ENCODE peak calls at places on chromosomes 11 and 22, in four cellular contexts. One of them, this sample, is unnamed.

GRCh38 chr11:102798012-102798746 is at the start of gene MMP1:
- DNase-seq in GM12891: no peak
- DNase-seq in GM12878: no peak
- DNase-seq in K562: no peak
- DNase-seq in this sample: no peak

GRCh38 chr11:76919887-76920746 is 59.4 kb downstream of the ACER3 start:
- DNase-seq in GM12891: peak; percentile 18
- DNase-seq in K562: peak; percentile 87
- DNase-seq in GM12878: peak; percentile 43
- DNase-seq in this sample: peak; percentile 81

GRCh38 chr22:28947125-28947524 is 63.8 kb downstream of the ZNRF3 start:
- DNase-seq in GM12878: no peak
- DNase-seq in K562: no peak
- DNase-seq in GM12891: no peak
- DNase-seq in this sample: no peak

GRCh38 chr11:6232899-6233298 is 1.5 kb downstream of the FHIP1B start:
- DNase-seq in GM12878: no peak
- DNase-seq in GM12891: no peak
- DNase-seq in K562: peak; percentile 52
- DNase-seq in this sample: no peak

GRCh38 chr11:86800076-86800955 is at the start of gene PRSS23:
- DNase-seq in GM12878: no peak
- DNase-seq in GM12891: peak; percentile 41
- DNase-seq in K562: peak; percentile 11
- DNase-seq in this sample: no peak

GRCh38 chr11:120034881-120035620 is 102.9 kb downstream of the TRIM29 start:
- DNase-seq in GM12891: no peak
- DNase-seq in GM12878: no peak
- DNase-seq in K562: no peak
- DNase-seq in this sample: no peak

GRCh38 chr11:126127898-126128297 is 65.2 kb upstream of the CDON start:
- DNase-seq in K562: no peak
- DNase-seq in GM12891: no peak
- DNase-seq in GM12878: no peak
- DNase-seq in this sample: no peak

GRCh38 chr11:44839458-44840084 is 111.1 kb downstream of the TP53I11 start:
- DNase-seq in GM12891: no peak
- DNase-seq in GM12878: no peak
- DNase-seq in K562: no peak
- DNase-seq in this sample: no peak

GRCh38 chr11:31968774-31969433 is 122.0 kb upstream of the RCN1 start:
- DNase-seq in K562: no peak
- DNase-seq in GM12878: no peak
- DNase-seq in GM12891: no peak
- DNase-seq in this sample: no peak

GRCh38 chr11:113577356-113578163 is 102.4 kb upstream of the DRD2 start:
- DNase-seq in K562: no peak
- DNase-seq in GM12878: no peak
- DNase-seq in GM12891: no peak
- DNase-seq in this sample: no peak

GRCh38 chr22:41919357-41920224 is 4.7 kb upstream of the SHISA8 start:
- DNase-seq in GM12878: peak; percentile 71
- DNase-seq in GM12891: peak; percentile 74
- DNase-seq in K562: peak; percentile 48
- DNase-seq in this sample: no peak

GRCh38 chr11:95991545-95991944 is 67.6 kb upstream of the MTMR2 start:
- DNase-seq in GM12891: no peak
- DNase-seq in GM12878: no peak
- DNase-seq in K562: no peak
- DNase-seq in this sample: no peak

GRCh38 chr22:30015229-30015797 is 65.0 kb upstream of the HORMAD2 start:
- DNase-seq in GM12891: no peak
- DNase-seq in K562: no peak
- DNase-seq in GM12878: no peak
- DNase-seq in this sample: no peak

GRCh38 chr22:46504586-46504985 is 32.8 kb downstream of the CELSR1 start:
- DNase-seq in GM12891: no peak
- DNase-seq in GM12878: no peak
- DNase-seq in K562: no peak
- DNase-seq in this sample: no peak

GRCh38 chr22:44410396-44411056 is 87.5 kb downstream of the RTL6 start:
- DNase-seq in GM12891: no peak
- DNase-seq in K562: no peak
- DNase-seq in GM12878: no peak
- DNase-seq in this sample: no peak

GRCh38 chr11:67027483-67027930 is 4.6 kb downstream of the SYT12 start:
- DNase-seq in K562: no peak
- DNase-seq in GM12891: no peak
- DNase-seq in GM12878: no peak
- DNase-seq in this sample: no peak

GRCh38 chr11:1207451-1208360 is 15.2 kb upstream of the MUC5B start:
- DNase-seq in GM12878: no peak
- DNase-seq in K562: no peak
- DNase-seq in GM12891: no peak
- DNase-seq in this sample: no peak

GRCh38 chr11:45145421-45146071 is 893 bp upstream of the PRDM11 start:
- DNase-seq in GM12878: no peak
- DNase-seq in GM12891: no peak
- DNase-seq in K562: no peak
- DNase-seq in this sample: no peak

GRCh38 chr22:46038516-46039430 is 61.8 kb upstream of the WNT7B start:
- DNase-seq in GM12878: no peak
- DNase-seq in GM12891: no peak
- DNase-seq in K562: no peak
- DNase-seq in this sample: no peak

GRCh38 chr11:26276798-26277424 is 55.0 kb upstream of the ANO3 start:
- DNase-seq in GM12891: peak; percentile 7
- DNase-seq in GM12878: no peak
- DNase-seq in K562: peak; percentile 57
- DNase-seq in this sample: peak; percentile 36
- TF ChIP-seq SPI1 in GM12891: no peak
- TF ChIP-seq SPI1 in GM12878: no peak
- TF ChIP-seq SPI1 in K562: no peak
- TF ChIP-seq SPI1 in this sample: no peak

GRCh38 chr11:17266781-17267180 is 9.8 kb upstream of the NUCB2 start:
- DNase-seq in K562: no peak
- DNase-seq in GM12878: no peak
- DNase-seq in GM12891: no peak
- DNase-seq in this sample: no peak

GRCh38 chr11:17272823-17273222 is 3.7 kb upstream of the NUCB2 start:
- DNase-seq in K562: no peak
- DNase-seq in GM12878: no peak
- DNase-seq in GM12891: no peak
- DNase-seq in this sample: no peak

GRCh38 chr11:17263803-17264202 is 12.7 kb upstream of the NUCB2 start:
- DNase-seq in K562: no peak
- DNase-seq in GM12878: no peak
- DNase-seq in GM12891: no peak
- DNase-seq in this sample: no peak

GRCh38 chr11:17267576-17267975 is 9.0 kb upstream of the NUCB2 start:
- DNase-seq in GM12878: no peak
- DNase-seq in K562: no peak
- DNase-seq in GM12891: no peak
- DNase-seq in this sample: peak; percentile 64
- TF ChIP-seq SPI1 in GM12878: no peak
- TF ChIP-seq SPI1 in K562: no peak
- TF ChIP-seq SPI1 in GM12891: no peak
- TF ChIP-seq SPI1 in this sample: no peak

GRCh38 chr11:30631148-30631547 is 45.0 kb upstream of the MPPED2 start:
- DNase-seq in GM12878: no peak
- DNase-seq in K562: no peak
- DNase-seq in GM12891: no peak
- DNase-seq in this sample: no peak
- TF ChIP-seq SPI1 in GM12878: no peak
- TF ChIP-seq SPI1 in K562: no peak
- TF ChIP-seq SPI1 in GM12891: no peak
- TF ChIP-seq SPI1 in this sample: no peak

GRCh38 chr11:131845255-131845654 is 474.8 kb downstream of the NTM start:
- DNase-seq in K562: no peak
- DNase-seq in GM12878: no peak
- DNase-seq in GM12891: no peak
- DNase-seq in this sample: no peak
- TF ChIP-seq SPI1 in K562: no peak
- TF ChIP-seq SPI1 in GM12878: no peak
- TF ChIP-seq SPI1 in GM12891: no peak
- TF ChIP-seq SPI1 in this sample: no peak

DNA sequence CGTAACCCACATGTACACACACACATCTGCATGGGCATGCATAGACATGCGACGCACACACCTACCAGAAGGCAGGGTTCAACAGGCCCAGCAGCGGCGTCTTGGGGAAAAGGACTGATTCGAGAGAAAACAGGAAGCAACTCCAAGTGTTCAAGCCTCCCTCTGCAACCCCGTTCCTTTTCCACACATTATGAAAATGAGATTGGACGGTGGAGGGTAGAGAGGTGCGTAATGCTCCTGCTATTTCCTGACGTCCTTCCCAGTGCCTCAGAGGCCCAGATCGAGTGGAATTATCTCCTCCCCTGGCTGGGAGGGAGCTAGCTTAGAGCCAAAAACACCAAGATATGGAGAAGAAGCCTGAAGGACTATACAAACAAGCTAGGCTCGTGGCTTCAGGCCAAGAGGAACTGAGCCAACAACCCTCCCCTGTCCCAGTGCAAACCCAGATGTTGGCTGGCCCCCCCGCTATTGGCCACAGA is 289.2 kb downstream of the MN1 start:
- DNase-seq in GM12891: no peak
- DNase-seq in K562: no peak
- DNase-seq in GM12878: no peak
- DNase-seq in this sample: no peak
- TF ChIP-seq SPI1 in GM12891: no peak
- TF ChIP-seq SPI1 in K562: no peak
- TF ChIP-seq SPI1 in GM12878: no peak
- TF ChIP-seq SPI1 in this sample: no peak